ENCODE peak calls at places on chromosomes 12 and 14, in five cellular contexts. One of them, this sample, is unnamed.

GRCh38 chr14:68946423-68946822 is 32.7 kb downstream of the ACTN1 start:
- DNase-seq in A549: no peak
- DNase-seq in GM12878: no peak
- DNase-seq in SK-N-SH: no peak
- DNase-seq in K562: no peak
- DNase-seq in this sample: no peak

GRCh38 chr12:126219654-126220279 is 1154.5 kb downstream of the AACS start:
- DNase-seq in A549: no peak
- DNase-seq in GM12878: no peak
- DNase-seq in SK-N-SH: no peak
- DNase-seq in K562: no peak
- DNase-seq in this sample: no peak

GRCh38 chr14:74949859-74950572 is 5.4 kb downstream of the PGF start:
- DNase-seq in A549: no peak
- DNase-seq in GM12878: no peak
- DNase-seq in SK-N-SH: no peak
- DNase-seq in K562: no peak
- DNase-seq in this sample: no peak

GRCh38 chr12:114757926-114758325 is 74.0 kb upstream of the TBX3 start:
- DNase-seq in A549: no peak
- DNase-seq in GM12878: no peak
- DNase-seq in SK-N-SH: no peak
- DNase-seq in K562: no peak
- DNase-seq in this sample: no peak

GRCh38 chr12:53252349-53252916 is 15.7 kb upstream of the ESPL1 start:
- DNase-seq in A549: peak
- DNase-seq in GM12878: no peak
- DNase-seq in SK-N-SH: no peak
- DNase-seq in K562: peak
- DNase-seq in this sample: no peak

GRCh38 chr12:27178723-27179398 is 65.2 kb upstream of the STK38L start:
- DNase-seq in A549: no peak
- DNase-seq in GM12878: no peak
- DNase-seq in SK-N-SH: no peak
- DNase-seq in K562: no peak
- DNase-seq in this sample: peak

GRCh38 chr12:56840922-56841321 is 77.8 kb downstream of the HSD17B6 start:
- DNase-seq in A549: no peak
- DNase-seq in GM12878: no peak
- DNase-seq in SK-N-SH: no peak
- DNase-seq in K562: no peak
- DNase-seq in this sample: peak

GRCh38 chr12:56462565-56462964 is 5.8 kb upstream of the SPRYD4 start:
- DNase-seq in A549: no peak
- DNase-seq in GM12878: no peak
- DNase-seq in SK-N-SH: no peak
- DNase-seq in K562: no peak
- DNase-seq in this sample: no peak

GRCh38 chr12:8996682-8997405 is 7.5 kb downstream of the KLRG1 start:
- DNase-seq in A549: no peak
- DNase-seq in GM12878: peak
- DNase-seq in SK-N-SH: no peak
- DNase-seq in K562: no peak
- DNase-seq in this sample: peak

GRCh38 chr12:3250576-3250975 is 173.4 kb downstream of the TSPAN9 start:
- DNase-seq in A549: no peak
- DNase-seq in GM12878: no peak
- DNase-seq in SK-N-SH: no peak
- DNase-seq in K562: no peak
- DNase-seq in this sample: no peak

GRCh38 chr12:53235742-53236442 is 3.9 kb upstream of the RARG start:
- DNase-seq in A549: no peak
- DNase-seq in GM12878: no peak
- DNase-seq in SK-N-SH: no peak
- DNase-seq in K562: no peak
- DNase-seq in this sample: no peak

DNA sequence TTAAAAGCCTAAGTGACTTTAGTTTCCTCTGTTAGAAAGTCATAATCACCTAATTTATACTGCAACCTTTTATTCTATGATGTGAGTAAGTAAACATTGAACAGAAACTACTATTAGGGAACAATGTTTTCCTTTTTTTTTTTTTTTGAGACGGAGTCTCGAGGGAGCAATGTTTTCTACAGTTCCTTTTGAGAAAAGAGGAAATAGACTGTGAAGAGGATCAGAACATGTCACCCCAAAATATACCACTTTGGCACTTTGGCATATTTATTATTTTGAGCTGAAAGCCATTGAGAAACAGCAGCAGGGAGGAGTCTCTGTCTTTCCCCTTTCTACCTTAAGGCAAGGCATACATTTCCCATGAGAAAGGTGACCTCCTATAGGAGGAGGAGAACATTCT is 162.7 kb upstream of the CNOT2 start:
- DNase-seq in A549: no peak
- DNase-seq in GM12878: no peak
- DNase-seq in SK-N-SH: no peak
- DNase-seq in K562: no peak
- DNase-seq in this sample: no peak
- TF ChIP-seq SMC3 in A549: no peak
- TF ChIP-seq SMC3 in GM12878: no peak
- TF ChIP-seq SMC3 in SK-N-SH: no peak
- TF ChIP-seq SMC3 in K562: no peak
- TF ChIP-seq SMC3 in this sample: no peak

GRCh38 chr14:99081880-99082279 is 190.1 kb downstream of the BCL11B start:
- DNase-seq in A549: no peak
- DNase-seq in GM12878: no peak
- DNase-seq in SK-N-SH: no peak
- DNase-seq in K562: no peak
- DNase-seq in this sample: no peak
- TF ChIP-seq SMC3 in A549: no peak
- TF ChIP-seq SMC3 in GM12878: no peak
- TF ChIP-seq SMC3 in SK-N-SH: no peak
- TF ChIP-seq SMC3 in K562: no peak
- TF ChIP-seq SMC3 in this sample: no peak

DNA sequence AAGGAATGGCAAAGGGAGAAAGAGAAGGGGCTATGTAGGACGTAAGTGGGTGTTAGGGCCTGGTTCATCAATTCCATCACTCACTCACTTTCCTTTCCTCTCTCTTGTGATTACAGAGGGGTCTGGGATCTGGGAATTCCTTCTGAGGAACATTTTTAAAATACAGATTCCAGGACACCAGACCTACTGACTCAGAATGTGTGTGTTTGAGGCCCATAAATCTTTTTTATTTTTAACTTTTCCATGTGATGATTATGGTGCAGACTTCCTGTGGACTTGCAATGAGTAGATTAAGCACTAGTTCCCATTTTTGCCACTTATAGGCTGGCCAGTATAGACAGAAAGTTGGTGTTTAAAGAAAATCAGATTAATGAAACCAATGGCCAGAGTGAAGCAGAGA is 28.2 kb downstream of the SLC41A2 start:
- DNase-seq in A549: no peak
- DNase-seq in GM12878: no peak
- DNase-seq in SK-N-SH: no peak
- DNase-seq in K562: no peak
- DNase-seq in this sample: peak
- TF ChIP-seq SMC3 in A549: no peak
- TF ChIP-seq SMC3 in GM12878: no peak
- TF ChIP-seq SMC3 in SK-N-SH: no peak
- TF ChIP-seq SMC3 in K562: no peak
- TF ChIP-seq SMC3 in this sample: no peak

GRCh38 chr12:7189398-7190267 is at the start of gene PEX5:
- DNase-seq in A549: peak
- DNase-seq in GM12878: peak
- DNase-seq in SK-N-SH: peak
- DNase-seq in K562: peak
- DNase-seq in this sample: peak

GRCh38 chr12:7188557-7189397 is 709 bp upstream of the PEX5 start:
- DNase-seq in A549: peak
- DNase-seq in GM12878: peak
- DNase-seq in SK-N-SH: peak
- DNase-seq in K562: peak
- DNase-seq in this sample: peak

DNA sequence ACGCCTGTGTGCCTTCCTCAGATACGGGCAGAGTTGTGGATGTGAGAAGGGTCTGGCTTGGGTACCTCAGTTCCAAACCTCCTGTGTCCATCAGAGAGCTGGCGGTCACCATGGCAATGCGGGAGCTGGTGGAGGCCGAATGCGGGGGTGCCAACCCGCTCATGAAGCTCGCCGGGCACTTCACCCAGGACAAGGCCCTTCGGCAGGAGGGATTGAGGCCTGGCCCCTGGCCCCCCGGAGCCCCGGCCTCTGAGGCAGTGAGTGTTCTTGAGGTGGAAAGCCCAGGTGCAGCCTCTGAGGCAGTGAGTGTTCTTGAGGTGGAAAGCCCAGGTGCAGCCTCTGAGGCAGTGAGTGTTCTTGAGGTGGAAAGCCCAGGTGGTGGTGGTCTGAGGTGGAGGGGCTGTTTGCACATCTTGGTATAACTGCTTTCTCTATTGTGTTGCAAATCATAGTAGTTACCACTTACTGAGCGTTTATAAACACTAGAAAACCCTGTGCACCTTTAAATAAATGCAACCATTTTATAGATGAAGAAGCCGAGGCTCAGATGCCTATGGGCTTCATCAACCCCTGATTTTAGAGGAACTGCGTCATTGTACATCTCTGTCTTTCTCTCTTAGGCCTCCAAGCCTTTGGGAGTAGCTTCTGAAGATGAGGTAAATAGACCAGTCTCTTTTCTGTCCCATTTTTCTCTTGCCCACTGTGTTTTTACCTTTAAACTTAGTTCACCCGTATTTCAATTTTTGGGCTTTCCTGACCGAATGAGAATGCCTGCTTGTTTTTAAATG is 976 bp downstream of the PEX5 start:
- DNase-seq in A549: peak
- DNase-seq in GM12878: no peak
- DNase-seq in SK-N-SH: no peak
- DNase-seq in K562: no peak
- DNase-seq in this sample: peak
- TF ChIP-seq SMC3 in A549: no peak
- TF ChIP-seq SMC3 in GM12878: no peak
- TF ChIP-seq SMC3 in SK-N-SH: no peak
- TF ChIP-seq SMC3 in K562: no peak
- TF ChIP-seq SMC3 in this sample: no peak

GRCh38 chr12:104670439-104671406 is 214.0 kb downstream of the CHST11 start:
- DNase-seq in A549: peak
- DNase-seq in GM12878: peak
- DNase-seq in SK-N-SH: no peak
- DNase-seq in K562: no peak
- DNase-seq in this sample: no peak

GRCh38 chr12:104668274-104668718 is 211.5 kb downstream of the CHST11 start:
- DNase-seq in A549: no peak
- DNase-seq in GM12878: no peak
- DNase-seq in SK-N-SH: peak
- DNase-seq in K562: no peak
- DNase-seq in this sample: peak

GRCh38 chr12:104671407-104672095 is 214.8 kb downstream of the CHST11 start:
- DNase-seq in A549: peak
- DNase-seq in GM12878: peak
- DNase-seq in SK-N-SH: peak
- DNase-seq in K562: peak
- DNase-seq in this sample: peak

GRCh38 chr12:104669057-104669770 is 212.5 kb downstream of the CHST11 start:
- DNase-seq in A549: no peak
- DNase-seq in GM12878: no peak
- DNase-seq in SK-N-SH: peak
- DNase-seq in K562: no peak
- DNase-seq in this sample: no peak

DNA sequence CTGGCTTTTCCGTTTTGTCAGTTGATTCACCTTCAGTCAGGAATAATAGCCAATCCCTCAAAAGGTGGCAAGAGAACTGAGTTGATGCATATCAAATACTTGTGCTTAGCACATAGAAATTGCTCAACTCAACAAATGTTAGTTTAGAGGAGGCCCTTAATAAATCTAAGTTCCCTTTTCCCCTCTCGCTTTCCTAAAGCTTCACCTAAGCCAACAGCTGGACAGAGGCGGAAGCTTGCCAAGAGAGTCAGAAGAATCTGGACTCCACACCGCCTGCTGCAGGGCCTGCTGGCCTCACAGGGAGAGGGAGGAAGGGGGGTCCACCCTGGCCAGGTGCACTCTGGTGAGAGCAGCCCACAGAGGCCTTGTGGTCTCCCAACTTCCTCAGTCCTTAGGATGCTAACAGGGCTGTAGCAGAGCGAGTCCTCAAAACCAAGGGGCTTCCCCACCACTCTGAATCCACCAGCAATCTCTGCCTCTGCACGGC is 213.1 kb downstream of the CHST11 start:
- DNase-seq in A549: no peak
- DNase-seq in GM12878: peak
- DNase-seq in SK-N-SH: no peak
- DNase-seq in K562: no peak
- DNase-seq in this sample: peak
- TF ChIP-seq SMC3 in A549: no peak
- TF ChIP-seq SMC3 in GM12878: peak
- TF ChIP-seq SMC3 in SK-N-SH: no peak
- TF ChIP-seq SMC3 in K562: no peak
- TF ChIP-seq SMC3 in this sample: no peak

DNA sequence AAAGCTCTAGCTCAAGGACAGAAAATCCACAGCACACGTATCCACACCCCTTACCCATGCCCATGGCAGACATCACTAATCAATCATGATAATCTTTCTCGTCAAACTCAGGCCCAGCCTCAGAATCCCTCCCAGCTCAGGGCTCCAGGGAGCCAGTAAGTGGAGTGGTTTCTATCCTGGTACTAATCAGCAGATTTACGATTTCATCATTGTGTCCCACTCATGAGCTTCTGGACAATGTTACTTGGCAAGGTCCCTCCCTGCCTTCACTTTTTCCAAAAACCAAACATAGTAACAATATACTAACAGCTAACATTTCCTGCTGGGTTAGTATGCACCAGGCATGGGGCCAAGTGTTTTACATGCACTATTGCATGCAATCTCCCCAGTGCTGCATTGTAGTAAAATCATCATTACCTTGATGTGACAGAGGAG is 45.8 kb upstream of the NCOR2 start:
- DNase-seq in A549: no peak
- DNase-seq in GM12878: no peak
- DNase-seq in SK-N-SH: no peak
- DNase-seq in K562: no peak
- DNase-seq in this sample: peak
- TF ChIP-seq SMC3 in A549: no peak
- TF ChIP-seq SMC3 in GM12878: no peak
- TF ChIP-seq SMC3 in SK-N-SH: no peak
- TF ChIP-seq SMC3 in K562: no peak
- TF ChIP-seq SMC3 in this sample: no peak

This sample was measured in IMR-90.